ENCODE peak calls at places on chromosome 20, in four cellular contexts. W is tibial artery, C is ovary, Q is glutamatergic neuron. A is an unnamed sample.

GRCh38 chr20:3167738-3168078 is 5.6 kb downstream of the LZTS3 start:
- DNase-seq in W (no peak), C (no peak), Q (no peak), A (no peak)

GRCh38 chr20:33239418-33239817 is 3.6 kb downstream of the BPIFA1 start:
- DNase-seq in C (no peak), Q (no peak), W (no peak), A (no peak)

GRCh38 chr20:23314714-23315498 is 35.7 kb upstream of the NXT1 start:
- DNase-seq in Q (no peak), C (no peak), W (peak), A (no peak)

GRCh38 chr20:1328680-1329330 is at the start of gene SDCBP2:
- DNase-seq in C (no peak), Q (no peak), W (peak), A (no peak)

GRCh38 chr20:62267543-62267942 is 29.2 kb downstream of the OSBPL2 start:
- DNase-seq in C (no peak), W (no peak), Q (no peak), A (no peak)

GRCh38 chr20:60057866-60058807 is 99.9 kb downstream of the CDH26 start:
- DNase-seq in W (no peak), C (no peak), Q (peak), A (peak)

GRCh38 chr20:17571967-17572638 is 2.2 kb downstream of the DSTN start:
- DNase-seq in C (no peak), W (no peak), Q (no peak), A (no peak)

GRCh38 chr20:40110241-40110910 is 578.7 kb downstream of the MAFB start:
- DNase-seq in Q (no peak), C (no peak), W (no peak), A (no peak)

GRCh38 chr20:61768926-61769832 is 296.5 kb downstream of the TAF4 start:
- DNase-seq in C (no peak), W (peak), Q (no peak), A (no peak)

GRCh38 chr20:266604-267562 is 9.4 kb downstream of the DEFB132 start:
- DNase-seq in C (peak), W (peak), Q (peak), A (peak)

GRCh38 chr20:62804021-62804631 is 509 bp upstream of the OGFR start:
- DNase-seq in Q (no peak), C (peak), W (no peak), A (no peak)

GRCh38 chr20:21395666-21396044 is 1.7 kb downstream of the NKX2-4 start:
- DNase-seq in Q (no peak), W (no peak), C (no peak), A (no peak)

GRCh38 chr20:32634041-32634805 is 39.5 kb downstream of the C20orf203 start:
- DNase-seq in C (no peak), W (no peak), Q (no peak), A (no peak)

GRCh38 chr20:37254114-37254878 is 7.3 kb downstream of the GHRH start:
- DNase-seq in Q (no peak), W (no peak), C (no peak), A (no peak)

GRCh38 chr20:35517125-35517524 is 12.3 kb downstream of the C20orf173 start:
- DNase-seq in C (no peak), W (no peak), Q (no peak), A (no peak)

GRCh38 chr20:4052554-4052953 is 37.2 kb upstream of the RNF24 start:
- DNase-seq in C (no peak), Q (no peak), W (no peak), A (no peak)

GRCh38 chr20:38893485-38894090 is 32.6 kb upstream of the FAM83D start:
- DNase-seq in W (no peak), Q (peak), C (peak), A (peak)

GRCh38 chr20:37349517-37350491 is 3.9 kb downstream of the SRC start:
- DNase-seq in W (peak), Q (no peak), C (no peak), A (no peak)

GRCh38 chr20:63363981-63364536 is 2.9 kb upstream of the CHRNA4 start:
- DNase-seq in Q (peak), W (no peak), C (no peak), A (peak)

GRCh38 chr20:37543828-37544227 is 16.2 kb upstream of the BLCAP start:
- DNase-seq in C (no peak), W (no peak), Q (no peak), A (peak)

GRCh38 chr20:61445741-61446140 is 193.7 kb downstream of the CDH4 start:
- DNase-seq in C (no peak), W (no peak), Q (no peak), A (no peak)

GRCh38 chr20:37108676-37109075 is 12.9 kb upstream of the RBL1 start:
- DNase-seq in C (no peak), Q (no peak), W (no peak), A (no peak)

GRCh38 chr20:437787-438486 is 24.4 kb downstream of the TBC1D20 start:
- DNase-seq in Q (no peak), C (no peak), W (no peak), A (no peak)

GRCh38 chr20:9903048-9903651 is 64.3 kb upstream of the PAK5 start:
- DNase-seq in C (no peak), Q (peak), W (no peak), A (peak)

GRCh38 chr20:47809561-47809960 is 24.3 kb upstream of the SULF2 start:
- DNase-seq in C (no peak), Q (no peak), W (peak), A (no peak)

GRCh38 chr20:18191336-18191735 is 53.7 kb downstream of the KAT14 start:
- DNase-seq in W (no peak), Q (no peak), C (no peak), A (no peak)

GRCh38 chr20:45946149-45946970 is 11.9 kb downstream of the PCIF1 start:
- DNase-seq in W (no peak), C (peak), Q (no peak), A (no peak)

GRCh38 chr20:4161447-4162251 is 146.3 kb upstream of the RNF24 start:
- DNase-seq in Q (no peak), W (no peak), C (no peak), A (no peak)

GRCh38 chr20:19817017-19817416 is 59.0 kb downstream of the RIN2 start:
- DNase-seq in C (no peak), W (no peak), Q (no peak), A (no peak)

GRCh38 chr20:34124469-34125249 is 12.6 kb upstream of the EIF2S2 start:
- DNase-seq in C (no peak), W (no peak), Q (no peak), A (no peak)

GRCh38 chr20:20712004-20712473 is 405 bp downstream of the RALGAPA2 start:
- DNase-seq in Q (peak), C (no peak), W (no peak), A (peak)

GRCh38 chr20:7859371-7859802 is 80.9 kb downstream of the HAO1 start:
- DNase-seq in W (no peak), C (no peak), Q (no peak), A (peak)
- TF ChIP-seq CTCF in W (peak), C (no peak), Q (peak), A (peak)

DNA sequence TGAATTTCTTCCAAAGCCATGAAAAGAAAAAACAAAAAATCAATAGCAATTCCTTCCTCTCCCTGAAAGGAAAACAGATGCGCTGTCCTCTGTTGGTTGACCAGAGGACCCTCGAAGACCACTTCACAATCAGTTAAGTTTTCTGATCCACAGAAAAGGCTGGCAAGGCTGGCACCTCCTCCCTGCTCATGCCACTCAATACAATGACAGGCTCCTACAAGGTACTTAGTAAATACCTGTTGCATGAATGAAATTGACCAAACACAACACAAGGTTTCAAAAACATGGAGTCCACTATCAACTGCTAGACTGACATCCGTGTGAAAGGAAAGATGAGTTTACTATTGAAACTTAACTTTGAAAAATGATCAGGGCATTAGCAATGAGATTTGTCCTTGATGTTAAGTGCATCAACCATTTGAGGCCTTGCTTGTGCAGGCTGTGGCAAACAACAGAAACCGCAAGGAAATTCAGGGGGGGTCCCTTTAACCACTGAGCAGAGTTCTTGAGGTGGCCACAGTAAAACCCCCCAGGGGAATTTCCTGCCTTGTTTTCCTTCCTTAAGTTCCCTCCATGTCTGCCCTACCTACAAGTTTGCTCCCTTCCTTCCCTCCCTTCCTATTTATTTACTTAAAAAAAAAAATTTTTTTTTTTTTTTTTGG is 27.9 kb upstream of the RTF2 start:
- DNase-seq in Q (no peak), W (peak), C (no peak), A (no peak)
- TF ChIP-seq CTCF in Q (no peak), W (no peak), C (no peak), A (no peak)

GRCh38 chr20:41136695-41137411 is 490 bp upstream of the PLCG1 start:
- DNase-seq in W (peak), C (peak), Q (peak), A (peak)
- TF ChIP-seq CTCF in W (no peak), C (no peak), Q (no peak), A (no peak)

GRCh38 chr20:49483018-49483705 is 694 bp upstream of the KCNB1 start:
- DNase-seq in Q (peak), W (no peak), C (no peak), A (peak)

GRCh38 chr20:49484180-49485140 is 2.0 kb upstream of the KCNB1 start:
- DNase-seq in C (peak), W (peak), Q (peak), A (peak)

GRCh38 chr20:49483706-49484101 is 1.2 kb upstream of the KCNB1 start:
- DNase-seq in W (no peak), Q (peak), C (peak), A (no peak)

GRCh38 chr20:49486064-49486463 is 3.6 kb upstream of the KCNB1 start:
- DNase-seq in W (no peak), C (no peak), Q (no peak), A (no peak)

GRCh38 chr20:49485563-49485962 is 3.1 kb upstream of the KCNB1 start:
- DNase-seq in W (no peak), C (no peak), Q (no peak), A (no peak)
- TF ChIP-seq CTCF in W (no peak), C (no peak), Q (no peak), A (no peak)

GRCh38 chr20:24872291-24873014 is 76.6 kb upstream of the CST7 start:
- DNase-seq in Q (no peak), W (no peak), C (no peak), A (peak)
- TF ChIP-seq CTCF in Q (no peak), W (no peak), C (no peak), A (peak)

GRCh38 chr20:58194176-58194796 is 34.2 kb downstream of the ANKRD60 start:
- DNase-seq in W (no peak), C (no peak), Q (no peak), A (no peak)

GRCh38 chr20:58192065-58192464 is 36.4 kb downstream of the ANKRD60 start:
- DNase-seq in C (no peak), W (no peak), Q (no peak), A (no peak)

GRCh38 chr20:58195047-58195446 is 33.4 kb downstream of the ANKRD60 start:
- DNase-seq in Q (no peak), C (no peak), W (no peak), A (no peak)

GRCh38 chr20:58196402-58197184 is 31.9 kb downstream of the ANKRD60 start:
- DNase-seq in Q (no peak), W (no peak), C (no peak), A (no peak)

DNA sequence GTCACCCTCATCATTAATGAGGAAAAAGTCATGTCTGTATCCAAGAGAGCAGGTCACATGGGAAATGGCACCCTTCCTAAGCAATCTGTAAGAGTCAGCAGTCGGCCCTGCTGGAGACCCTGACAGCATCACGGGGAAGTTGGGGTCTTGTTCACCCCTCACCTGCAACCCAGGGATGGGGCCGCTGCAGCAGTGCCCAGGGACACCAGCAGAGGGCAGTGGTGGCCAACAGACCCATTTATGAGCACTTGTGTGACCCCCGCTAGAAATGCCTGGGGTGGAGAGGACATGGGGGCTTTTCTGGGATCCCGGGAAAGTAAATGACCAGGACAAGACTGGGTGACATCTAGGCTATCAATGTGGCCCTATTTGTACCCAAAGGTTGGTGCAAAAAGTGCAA is 35.9 kb downstream of the ANKRD60 start:
- DNase-seq in Q (peak), C (no peak), W (no peak), A (no peak)
- TF ChIP-seq CTCF in Q (peak), C (no peak), W (peak), A (peak)

DNA sequence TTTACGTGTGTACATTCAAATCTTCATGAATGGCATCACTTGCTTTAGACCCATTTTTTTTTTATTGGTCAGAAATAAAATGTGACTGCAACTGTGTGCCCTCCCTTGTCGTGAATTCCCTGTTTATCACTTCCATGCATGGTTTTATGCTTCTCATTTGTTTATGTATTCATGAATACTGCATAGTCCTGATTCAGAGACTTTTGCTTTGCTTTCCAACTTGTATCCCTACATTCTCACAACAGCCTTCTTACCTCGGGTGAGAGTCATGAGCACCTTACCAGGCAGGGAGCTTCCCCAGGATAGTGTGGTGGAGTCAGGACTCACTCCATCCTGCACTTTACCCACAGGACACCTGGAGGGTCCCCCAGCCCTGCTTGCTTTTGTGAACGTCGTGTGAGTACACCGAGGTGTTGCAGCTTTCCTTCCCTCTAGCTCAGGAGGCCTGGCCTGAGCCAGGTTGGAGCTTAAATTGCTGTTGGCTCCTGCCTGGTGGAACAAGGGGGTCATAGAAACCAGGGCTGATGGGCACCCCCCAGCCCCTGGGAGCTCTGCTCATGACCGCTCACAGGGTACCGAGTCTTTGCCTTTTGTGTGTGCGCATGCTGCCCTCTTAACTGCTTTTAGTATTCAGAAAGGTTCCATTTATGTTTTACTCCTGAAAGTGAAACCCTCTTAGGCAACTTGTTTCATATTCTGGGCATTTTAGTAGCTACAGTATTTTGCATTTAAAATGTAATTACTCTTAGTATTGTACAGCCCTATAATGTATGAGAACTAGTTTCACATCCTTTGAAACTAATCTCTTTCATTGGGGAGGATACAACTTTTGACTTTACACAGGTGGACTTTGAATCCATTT is 66.0 kb downstream of the CDS2 start:
- DNase-seq in Q (no peak), C (no peak), W (no peak), A (no peak)
- TF ChIP-seq CTCF in Q (peak), C (no peak), W (no peak), A (no peak)

GRCh38 chr20:44460795-44461141 is 14.9 kb upstream of the TTPAL start:
- DNase-seq in Q (no peak), C (no peak), W (no peak), A (no peak)
- TF ChIP-seq CTCF in Q (no peak), C (peak), W (no peak), A (peak)

GRCh38 chr20:59055302-59055701 is 12.7 kb upstream of the PRELID3B start:
- DNase-seq in Q (no peak), C (no peak), W (no peak), A (no peak)
- TF ChIP-seq CTCF in Q (no peak), C (no peak), W (peak), A (peak)

A was measured in WERI-Rb-1.